ENCODE peak calls at places on chromosomes 6 and 20, in five cellular contexts. One of them, this sample, is unnamed.

GRCh38 chr6:80021591-80021990 is 17.1 kb downstream of the TTK start:
- DNase-seq in NCI-H1105 treated with DMSO at 0.1 percent for 48 hours: no peak
- DNase-seq in NCI-H524: no peak
- DNase-seq in CD4-positive, CD25-positive, alpha-beta regulatory T cell: no peak
- DNase-seq in T-helper 17 cell: no peak
- DNase-seq in this sample: no peak

GRCh38 chr6:107140581-107140980 is 25.3 kb upstream of the BEND3 start:
- DNase-seq in NCI-H1105 treated with DMSO at 0.1 percent for 48 hours: no peak
- DNase-seq in NCI-H524: no peak
- DNase-seq in T-helper 17 cell: no peak
- DNase-seq in CD4-positive, CD25-positive, alpha-beta regulatory T cell: no peak
- DNase-seq in this sample: no peak

GRCh38 chr20:33437141-33437911 is 6.2 kb downstream of the SNTA1 start:
- DNase-seq in CD4-positive, CD25-positive, alpha-beta regulatory T cell: no peak
- DNase-seq in T-helper 17 cell: no peak
- DNase-seq in NCI-H1105 treated with DMSO at 0.1 percent for 48 hours: no peak
- DNase-seq in NCI-H524: no peak
- DNase-seq in this sample: no peak

GRCh38 chr20:54690323-54690722 is 214.9 kb downstream of the DOK5 start:
- DNase-seq in NCI-H524: no peak
- DNase-seq in T-helper 17 cell: no peak
- DNase-seq in NCI-H1105 treated with DMSO at 0.1 percent for 48 hours: no peak
- DNase-seq in CD4-positive, CD25-positive, alpha-beta regulatory T cell: no peak
- DNase-seq in this sample: no peak

GRCh38 chr6:1765160-1765900 is 155.6 kb downstream of the FOXC1 start:
- DNase-seq in CD4-positive, CD25-positive, alpha-beta regulatory T cell: no peak
- DNase-seq in T-helper 17 cell: no peak
- DNase-seq in NCI-H1105 treated with DMSO at 0.1 percent for 48 hours: no peak
- DNase-seq in NCI-H524: no peak
- DNase-seq in this sample: no peak

GRCh38 chr6:68252632-68253031 is 382.4 kb upstream of the ADGRB3 start:
- DNase-seq in CD4-positive, CD25-positive, alpha-beta regulatory T cell: no peak
- DNase-seq in NCI-H1105 treated with DMSO at 0.1 percent for 48 hours: no peak
- DNase-seq in T-helper 17 cell: no peak
- DNase-seq in NCI-H524: no peak
- DNase-seq in this sample: no peak

GRCh38 chr20:6178537-6178936 is 55.7 kb upstream of the FERMT1 start:
- DNase-seq in NCI-H524: peak
- DNase-seq in CD4-positive, CD25-positive, alpha-beta regulatory T cell: no peak
- DNase-seq in T-helper 17 cell: no peak
- DNase-seq in NCI-H1105 treated with DMSO at 0.1 percent for 48 hours: peak
- DNase-seq in this sample: peak

GRCh38 chr6:165390475-165390874 is 81.1 kb upstream of the C6orf118 start:
- DNase-seq in T-helper 17 cell: no peak
- DNase-seq in NCI-H524: no peak
- DNase-seq in NCI-H1105 treated with DMSO at 0.1 percent for 48 hours: no peak
- DNase-seq in CD4-positive, CD25-positive, alpha-beta regulatory T cell: no peak
- DNase-seq in this sample: no peak

GRCh38 chr6:43509142-43509983 is 783 bp downstream of the LRRC73 start:
- DNase-seq in CD4-positive, CD25-positive, alpha-beta regulatory T cell: no peak
- DNase-seq in NCI-H524: peak
- DNase-seq in NCI-H1105 treated with DMSO at 0.1 percent for 48 hours: no peak
- DNase-seq in T-helper 17 cell: no peak
- DNase-seq in this sample: no peak

GRCh38 chr6:118307581-118307980 is 240.5 kb upstream of the PLN start:
- DNase-seq in CD4-positive, CD25-positive, alpha-beta regulatory T cell: no peak
- DNase-seq in NCI-H524: no peak
- DNase-seq in NCI-H1105 treated with DMSO at 0.1 percent for 48 hours: peak
- DNase-seq in T-helper 17 cell: no peak
- DNase-seq in this sample: no peak

This sample was measured in NCI-H1694.